ENCODE peak calls at places on chromosomes 13 and 19, in six cellular contexts. T is hepatocyte, E is GM23248, B is neural progenitor cell, S is PC-3, K is GM23338. H is an unnamed sample.

GRCh38 chr13:27131202-27131623 is 40.4 kb downstream of the USP12 start:
- DNase-seq in T (peak; percentile 53), E (peak; percentile 38), B (no peak), S (peak; percentile 87), K (peak; percentile 45), H (no peak)

GRCh38 chr13:94411747-94412146 is 67.7 kb downstream of the DCT start:
- DNase-seq in T (no peak), E (peak; percentile 15), B (no peak), S (no peak), K (no peak), H (no peak)

GRCh38 chr19:11378319-11379189 is 4.1 kb downstream of the SWSAP1 start:
- DNase-seq in T (peak; percentile 69), E (peak; percentile 93), B (peak; percentile 88), S (peak; percentile 95), K (peak; percentile 86), H (peak; percentile 48)

GRCh38 chr19:17743874-17744273 is 7.4 kb upstream of the FCHO1 start:
- DNase-seq in T (no peak), E (peak; percentile 65), B (no peak), S (peak; percentile 36), K (no peak), H (no peak)

GRCh38 chr13:19587635-19588300 is 26.4 kb upstream of the TPTE2 start:
- DNase-seq in T (peak; percentile 19), E (peak; percentile 63), B (no peak), S (peak; percentile 80), K (peak; percentile 62), H (peak; percentile 59)

GRCh38 chr19:17455711-17456123 is 5.0 kb downstream of the NXNL1 start:
- DNase-seq in T (no peak), E (peak; percentile 31), B (peak; percentile 37), S (no peak), K (peak; percentile 55), H (no peak)

GRCh38 chr13:56713656-56714055 is 427.1 kb upstream of the PRR20A start:
- DNase-seq in T (no peak), E (no peak), B (no peak), S (no peak), K (peak; percentile 49), H (no peak)

GRCh38 chr19:41430907-41431306 is 3.7 kb upstream of the B3GNT8 start:
- DNase-seq in T (no peak), E (no peak), B (no peak), S (no peak), K (no peak), H (no peak)

GRCh38 chr19:39710333-39710890 is 6.1 kb downstream of the LGALS14 start:
- DNase-seq in T (no peak), E (no peak), B (no peak), S (no peak), K (no peak), H (no peak)

GRCh38 chr13:106633321-106633720 is 65.4 kb upstream of the ARGLU1 start:
- DNase-seq in T (no peak), E (no peak), B (no peak), S (no peak), K (no peak), H (no peak)

GRCh38 chr13:42720116-42720857 is 61.1 kb upstream of the FAM216B start:
- DNase-seq in T (peak; percentile 86), E (peak; percentile 98), B (no peak), S (peak; percentile 90), K (no peak), H (no peak)

GRCh38 chr19:41548954-41549688 is 26.8 kb upstream of the CEACAM21 start:
- DNase-seq in T (no peak), E (no peak), B (peak; percentile 48), S (no peak), K (peak; percentile 55), H (peak; percentile 95)

GRCh38 chr19:33811736-33812387 is 15.2 kb downstream of the KCTD15 start:
- DNase-seq in T (no peak), E (no peak), B (no peak), S (no peak), K (no peak), H (no peak)

GRCh38 chr19:34639491-34640085 is 37.4 kb downstream of the SCGB2B2 start:
- DNase-seq in T (peak; percentile 84), E (peak; percentile 76), B (peak; percentile 86), S (peak; percentile 57), K (peak; percentile 92), H (peak; percentile 83)

GRCh38 chr19:55082023-55082851 is 6.6 kb downstream of the EPS8L1 start:
- DNase-seq in T (peak; percentile 44), E (peak; percentile 46), B (peak; percentile 72), S (peak; percentile 37), K (peak; percentile 97), H (peak; percentile 79)

GRCh38 chr13:35208587-35208986 is 266.5 kb downstream of the NBEA start:
- DNase-seq in T (no peak), E (peak; percentile 5), B (no peak), S (peak; percentile 35), K (no peak), H (no peak)

GRCh38 chr19:29264897-29265296 is 51.9 kb upstream of the UQCRFS1 start:
- DNase-seq in T (no peak), E (no peak), B (no peak), S (no peak), K (no peak), H (no peak)

GRCh38 chr19:29265436-29265835 is 52.5 kb upstream of the UQCRFS1 start:
- DNase-seq in T (no peak), E (no peak), B (no peak), S (no peak), K (no peak), H (no peak)

GRCh38 chr19:29266001-29266400 is 53.0 kb upstream of the UQCRFS1 start:
- DNase-seq in T (no peak), E (no peak), B (no peak), S (no peak), K (no peak), H (no peak)

GRCh38 chr19:29262085-29262484 is 49.1 kb upstream of the UQCRFS1 start:
- DNase-seq in T (no peak), E (no peak), B (no peak), S (no peak), K (no peak), H (no peak)

GRCh38 chr19:29263305-29264080 is 50.5 kb upstream of the UQCRFS1 start:
- DNase-seq in T (peak; percentile 64), E (peak; percentile 55), B (peak; percentile 78), S (peak; percentile 35), K (peak; percentile 78), H (peak; percentile 53)
- TF ChIP-seq EZH2phosphoT487 in T (no peak), E (no peak), B (no peak), S (no peak), K (no peak), H (no peak)

DNA sequence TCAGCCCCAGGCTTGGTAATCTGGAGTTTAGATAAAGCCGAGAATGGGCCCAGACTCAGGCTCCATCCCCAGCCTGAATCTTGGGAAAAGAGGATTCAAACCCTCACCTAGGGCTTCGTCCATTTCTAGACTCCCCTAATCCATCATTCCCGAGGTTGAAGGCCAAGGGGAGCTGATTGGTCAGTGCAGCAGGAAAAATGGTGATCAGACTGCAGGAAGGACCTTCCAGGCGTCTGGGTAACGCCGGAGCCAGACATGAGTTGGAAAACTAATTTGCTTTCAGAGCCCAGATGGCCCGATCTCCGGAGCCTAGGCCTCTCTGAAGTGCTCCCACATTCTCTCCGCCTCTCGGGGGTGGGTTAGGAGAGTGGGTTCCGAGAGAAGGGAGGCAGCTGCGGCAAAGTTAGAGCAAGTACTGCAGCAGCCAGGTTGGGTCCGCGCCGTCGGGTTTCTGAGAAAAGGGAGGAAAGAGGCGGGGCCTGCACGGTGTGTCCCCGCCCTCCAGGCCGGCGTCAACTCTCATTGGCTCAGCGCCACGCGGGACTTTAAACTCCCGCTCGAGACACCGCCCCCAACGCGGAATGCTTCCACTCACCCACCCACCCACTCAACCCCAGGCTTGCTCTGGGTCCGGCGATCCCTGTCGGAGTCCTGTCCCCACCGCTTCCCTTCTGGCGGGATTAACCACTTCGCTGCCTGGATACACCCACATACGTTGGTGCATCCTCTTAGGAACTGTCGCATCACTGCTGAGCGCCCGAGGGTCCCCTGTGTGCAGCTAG is 788 bp upstream of the RTBDN start:
- DNase-seq in T (peak; percentile 51), E (peak; percentile 70), B (peak; percentile 57), S (peak; percentile 64), K (peak; percentile 90), H (peak; percentile 81)
- H3K4me2 ChIP-seq in T (no peak overlapping the region), E (no peak overlapping the region), B (no peak overlapping the region), S (peak overlapping the region; percentile 83), K (peak overlapping the region; percentile 90), H (peak overlapping the region; percentile 72)

DNA sequence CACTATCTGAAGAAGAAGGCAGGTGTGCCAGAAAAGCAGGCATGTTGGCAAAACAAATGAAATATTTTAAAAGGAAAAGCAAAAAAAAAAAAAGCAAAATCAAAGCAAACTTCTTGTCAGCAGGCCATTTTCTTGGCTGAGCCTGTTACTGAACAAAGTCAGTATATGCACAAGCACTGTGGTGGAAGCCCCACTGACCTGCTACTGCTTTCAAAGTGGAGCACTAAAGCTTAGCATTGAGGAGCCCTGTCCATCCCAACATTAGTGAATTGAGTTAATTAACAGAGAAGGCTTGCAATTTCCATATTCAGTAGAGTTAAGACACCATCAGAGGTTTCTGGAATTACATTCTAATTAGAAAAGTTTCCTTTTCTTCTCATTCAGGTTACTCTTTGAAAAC is 574.1 kb downstream of the PCDH9 start:
- DNase-seq in T (no peak), E (no peak), B (peak; percentile 44), S (no peak), K (peak; percentile 17), H (peak; percentile 34)
- H2AFZ ChIP-seq in T (no peak overlapping the region), E (no peak overlapping the region), B (no peak overlapping the region), S (no peak overlapping the region), K (no peak overlapping the region), H (peak overlapping the region; percentile 99)

GRCh38 chr19:2542341-2543069 is 66.6 kb downstream of the GADD45B start:
- DNase-seq in T (no peak), E (no peak), B (no peak), S (no peak), K (peak; percentile 69), H (no peak)
- TF ChIP-seq EZH2phosphoT487 in T (no peak), E (no peak), B (no peak), S (no peak), K (no peak), H (no peak)

DNA sequence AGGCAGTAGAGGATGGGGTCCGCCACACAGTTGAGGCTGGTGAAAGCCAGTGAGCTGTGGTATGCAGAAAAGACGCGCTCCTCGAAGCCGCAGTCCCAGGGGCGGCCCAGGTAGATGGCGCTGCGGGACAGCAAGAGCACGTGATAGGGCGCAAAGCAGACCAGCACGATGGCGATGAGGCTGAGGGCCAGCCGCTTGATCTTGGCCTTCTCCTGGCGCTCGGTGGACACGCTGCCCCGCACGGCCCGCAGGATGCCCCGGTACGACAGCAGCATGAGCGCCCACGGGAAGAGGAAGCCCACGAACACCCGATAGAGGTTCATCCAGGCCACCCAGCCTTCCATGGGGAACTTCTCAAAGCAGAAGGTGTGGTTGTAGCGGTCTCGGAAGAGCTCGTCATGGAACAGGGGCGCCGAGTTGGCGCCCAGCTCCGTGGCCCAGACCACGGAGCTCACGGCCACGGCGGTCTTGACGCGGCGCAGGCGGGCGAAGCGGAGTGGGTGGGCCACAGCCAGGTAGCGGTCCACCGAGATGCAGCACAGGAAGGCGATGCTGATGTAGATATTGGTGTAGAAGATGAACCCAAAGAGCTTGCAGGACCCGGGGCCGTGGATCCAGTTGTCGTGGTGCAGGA is 6.5 kb upstream of the OPA3 start:
- DNase-seq in T (peak; percentile 63), E (peak; percentile 34), B (peak; percentile 78), S (no peak), K (peak; percentile 88), H (peak; percentile 57)
- H3K4me2 ChIP-seq in T (no peak overlapping the region), E (no peak overlapping the region), B (no peak overlapping the region), S (no peak overlapping the region), K (peak overlapping the region; percentile 68), H (no peak overlapping the region)